ENCODE peak calls at places on chromosomes 11 and 22, in eight cellular contexts. X is EH, D is GM10248, Q is EL, J is endothelial cell, F is COR-L47, V is Karpas-422, M is G401. R is an unnamed sample.
A peak's percentile ranks its signal among the peaks of the same experiment; 100 is the strongest.

GRCh38 chr22:24429411-24430365 is 2.3 kb downstream of the ADORA2A start:
- DNase-seq in V (peak; percentile 51), Q (peak; percentile 43), X (peak; percentile 49), F (peak; percentile 68), D (peak; percentile 65), M (peak; percentile 46), J (no peak), R (peak; percentile 29)

GRCh38 chr22:27686534-27686933 is 115.0 kb downstream of the MN1 start:
- DNase-seq in M (peak; percentile 3), V (no peak), F (no peak), Q (peak; percentile 68), D (no peak), X (peak; percentile 66), J (no peak), R (peak; percentile 2)

GRCh38 chr11:64287676-64288352 is 2.2 kb downstream of the GPR137 start:
- DNase-seq in Q (no peak), M (no peak), F (no peak), V (no peak), D (no peak), J (no peak), X (no peak), R (no peak)

GRCh38 chr11:116078101-116078561 is 573.9 kb upstream of the CADM1 start:
- DNase-seq in D (peak; percentile 36), X (no peak), V (peak; percentile 57), J (peak; percentile 38), F (peak; percentile 14), Q (no peak), M (no peak), R (no peak)

GRCh38 chr22:47811971-47812370 is 1049.5 kb downstream of the TBC1D22A start:
- DNase-seq in X (no peak), F (no peak), J (no peak), M (no peak), D (no peak), Q (no peak), V (no peak), R (no peak)

GRCh38 chr11:104484784-104485554 is 321.0 kb upstream of the PDGFD start:
- DNase-seq in V (no peak), X (no peak), D (no peak), F (no peak), Q (no peak), J (no peak), M (peak; percentile 29), R (peak; percentile 25)

GRCh38 chr11:113021111-113021510 is 59.9 kb downstream of the NCAM1 start:
- DNase-seq in V (no peak), M (no peak), Q (no peak), D (no peak), X (no peak), F (no peak), J (no peak), R (no peak)

GRCh38 chr22:38032681-38033521 is 24.3 kb upstream of the PICK1 start:
- DNase-seq in Q (peak; percentile 88), X (peak; percentile 80), D (no peak), V (no peak), F (no peak), M (no peak), J (no peak), R (no peak)

GRCh38 chr11:31325162-31325561 is 44.4 kb downstream of the DCDC1 start:
- DNase-seq in D (no peak), M (no peak), J (no peak), Q (peak; percentile 36), X (peak; percentile 47), V (no peak), F (no peak), R (no peak)

GRCh38 chr11:67458266-67458665 is 3.1 kb downstream of the CABP4 start:
- DNase-seq in M (no peak), F (no peak), D (no peak), Q (no peak), X (no peak), V (no peak), J (no peak), R (no peak)

GRCh38 chr22:22714600-22715361 is 70.4 kb downstream of the GGTLC2 start:
- DNase-seq in J (no peak), X (no peak), M (no peak), D (peak; percentile 61), Q (no peak), V (peak; percentile 75), F (no peak), R (no peak)

GRCh38 chr11:83249972-83250593 is 36.1 kb downstream of the CCDC90B start:
- DNase-seq in J (no peak), X (peak; percentile 59), Q (peak; percentile 48), D (peak; percentile 36), V (peak; percentile 84), M (peak; percentile 46), F (peak; percentile 24), R (peak; percentile 46)

GRCh38 chr11:115497303-115497702 is 6.9 kb downstream of the CADM1 start:
- DNase-seq in Q (no peak), X (no peak), F (no peak), J (no peak), D (peak; percentile 14), V (no peak), M (no peak), R (peak; percentile 13)

GRCh38 chr11:79501688-79502087 is 60.9 kb upstream of the TENM4 start:
- DNase-seq in X (no peak), M (no peak), D (no peak), J (no peak), Q (no peak), V (no peak), F (no peak), R (no peak)

GRCh38 chr11:65165847-65166317 is 4.2 kb upstream of the SPDYC start:
- DNase-seq in F (no peak), V (no peak), Q (no peak), X (no peak), D (no peak), M (no peak), J (no peak), R (no peak)

GRCh38 chr11:112652786-112653390 is 308.3 kb upstream of the NCAM1 start:
- DNase-seq in Q (peak; percentile 9), V (no peak), D (no peak), F (no peak), M (no peak), X (peak; percentile 57), J (no peak), R (no peak)

GRCh38 chr11:74932797-74933196 is 16.1 kb downstream of the XRRA1 start:
- DNase-seq in D (no peak), J (no peak), X (peak; percentile 59), Q (peak; percentile 77), V (no peak), F (no peak), M (no peak), R (no peak)

GRCh38 chr11:130145328-130145812 is 14.2 kb upstream of the ST14 start:
- DNase-seq in F (no peak), V (no peak), Q (no peak), M (no peak), D (no peak), J (no peak), X (no peak), R (no peak)

GRCh38 chr11:20000393-20001134 is 159.7 kb downstream of the DBX1 start:
- DNase-seq in F (peak; percentile 93), J (no peak), V (no peak), X (no peak), Q (no peak), M (peak; percentile 73), D (no peak), R (peak; percentile 60)

GRCh38 chr11:126340960-126341709 is 14.4 kb upstream of the ST3GAL4 start:
- DNase-seq in V (no peak), D (no peak), J (no peak), Q (no peak), M (no peak), X (peak; percentile 33), F (no peak), R (no peak)

GRCh38 chr22:45510376-45511232 is 7.9 kb downstream of the FBLN1 start:
- DNase-seq in M (no peak), V (no peak), F (no peak), Q (no peak), D (no peak), J (no peak), X (no peak), R (no peak)

GRCh38 chr11:11409916-11410315 is 56.9 kb upstream of the CSNK2A3 start:
- DNase-seq in M (peak; percentile 50), F (peak; percentile 60), D (no peak), X (no peak), J (no peak), Q (no peak), V (no peak), R (no peak)

GRCh38 chr22:22810018-22810427 is 77.6 kb upstream of the IGLL5 start:
- DNase-seq in V (peak; percentile 93), J (no peak), F (peak; percentile 17), X (peak; percentile 27), Q (peak; percentile 12), D (peak; percentile 53), M (peak; percentile 32), R (peak; percentile 44)

GRCh38 chr11:73400293-73400692 is 24.1 kb downstream of the RELT start:
- DNase-seq in V (no peak), Q (no peak), F (no peak), M (no peak), X (no peak), D (no peak), J (no peak), R (no peak)

GRCh38 chr11:28284206-28284605 is 176.0 kb downstream of the METTL15 start:
- DNase-seq in V (no peak), M (no peak), J (no peak), X (peak; percentile 10), F (no peak), Q (no peak), D (no peak), R (no peak)

GRCh38 chr22:25167834-25168601 is 31.6 kb upstream of the CRYBB3 start:
- DNase-seq in V (no peak), J (no peak), Q (no peak), X (no peak), M (no peak), D (no peak), F (no peak), R (no peak)

GRCh38 chr22:21760640-21761039 is 25.0 kb upstream of the YPEL1 start:
- DNase-seq in D (no peak), F (no peak), M (no peak), J (no peak), X (peak; percentile 61), V (no peak), Q (peak; percentile 31), R (no peak)

GRCh38 chr11:952406-953385 is 27.0 kb downstream of the AP2A2 start:
- DNase-seq in V (no peak), F (no peak), D (no peak), J (no peak), X (peak; percentile 43), Q (no peak), M (peak; percentile 73), R (peak; percentile 60)

GRCh38 chr11:130580372-130580771 is 131.9 kb downstream of the ADAMTS15 start:
- DNase-seq in J (no peak), D (no peak), X (peak; percentile 95), M (peak; percentile 68), Q (peak; percentile 87), F (peak; percentile 83), V (no peak), R (peak; percentile 62)

GRCh38 chr11:73386026-73386425 is 9.8 kb downstream of the RELT start:
- DNase-seq in F (no peak), X (no peak), D (peak; percentile 65), J (no peak), Q (no peak), M (no peak), V (peak; percentile 93), R (no peak)

R was measured in cerebellar cortex.